ENCODE peak calls at places on chromosomes 4 and X, in eight cellular contexts. B is breast epithelium; W is GM13977; A is HTR-8/SVneo; X is iPS-NIHi11; T is activated CD4-positive, alpha-beta T cell treated with anti-CD3 and anti-CD28 coated beads, Interleukin-2, amount 10 ng/mL, durations not matched to agents 24 days and 14 days; Y is stimulated activated CD4-positive, alpha-beta T cell treated with anti-CD3 and anti-CD28 coated beads, Interleukin-1b, Interleukin-23, amount 100 ng/mL, for 24 hours; S is esophagus squamous epithelium. I is an unnamed sample.

GRCh38 chrX:2145672-2146412 is 354.9 kb downstream of the DHRSX start:
- DNase-seq in S (no peak), X (no peak), T (no peak), B (no peak), A (no peak), Y (no peak), W (no peak), I (no peak)

GRCh38 chr4:147160908-147161513 is 215.3 kb upstream of the TTC29 start:
- DNase-seq in B (no peak), A (peak), X (peak), W (peak), S (no peak), Y (no peak), T (peak), I (no peak)

GRCh38 chr4:85741921-85742591 is 267.1 kb downstream of the ARHGAP24 start:
- DNase-seq in Y (no peak), B (no peak), A (no peak), X (no peak), T (no peak), W (no peak), S (no peak), I (no peak)

GRCh38 chr4:156237192-156237591 is 283.5 kb upstream of the CTSO start:
- DNase-seq in W (no peak), X (no peak), S (no peak), A (no peak), B (no peak), T (no peak), Y (no peak), I (no peak)

GRCh38 chrX:10235851-10236250 is 79.1 kb downstream of the CLCN4 start:
- DNase-seq in A (no peak), X (no peak), S (no peak), T (no peak), Y (no peak), B (no peak), W (no peak), I (no peak)

GRCh38 chr4:75718529-75718928 is 5.8 kb upstream of the USO1 start:
- DNase-seq in A (no peak), W (no peak), S (no peak), X (no peak), B (no peak), Y (no peak), T (no peak), I (no peak)

GRCh38 chrX:39492495-39493162 is 605.1 kb downstream of the BCOR start:
- DNase-seq in X (no peak), S (no peak), A (no peak), Y (no peak), W (no peak), T (no peak), B (no peak), I (no peak)

GRCh38 chr4:173522160-173522873 is 7.7 kb downstream of the HAND2 start:
- DNase-seq in W (no peak), X (peak), Y (no peak), B (peak), A (peak), T (peak), S (no peak), I (no peak)

GRCh38 chr4:99855677-99856076 is 38.5 kb downstream of the LAMTOR3 start:
- DNase-seq in X (no peak), W (no peak), T (peak), S (no peak), Y (no peak), B (no peak), A (no peak), I (no peak)

GRCh38 chr4:105551968-105552746 is at the start of gene ARHGEF38:
- DNase-seq in B (peak), S (no peak), W (no peak), A (no peak), X (peak), Y (no peak), T (no peak), I (no peak)

GRCh38 chrX:77595848-77596247 is 148.7 kb downstream of the FGF16 start:
- DNase-seq in A (no peak), B (no peak), S (no peak), T (no peak), Y (no peak), W (no peak), X (no peak), I (no peak)

GRCh38 chrX:154429708-154430107 is 1.2 kb downstream of the ATP6AP1 start:
- DNase-seq in W (no peak), A (no peak), Y (no peak), S (no peak), T (no peak), B (no peak), X (no peak), I (no peak)

GRCh38 chr4:123083612-123084011 is 161.2 kb upstream of the NUDT6 start:
- DNase-seq in T (no peak), X (no peak), W (no peak), B (no peak), S (no peak), Y (no peak), A (no peak), I (no peak)

GRCh38 chr4:100075486-100076270 is 114.6 kb downstream of the DDIT4L start:
- DNase-seq in Y (no peak), S (no peak), X (no peak), B (no peak), A (no peak), W (no peak), T (peak), I (no peak)

GRCh38 chr4:121256887-121257426 is 92.8 kb upstream of the TNIP3 start:
- DNase-seq in X (no peak), W (no peak), S (no peak), T (no peak), Y (no peak), B (no peak), A (no peak), I (no peak)

GRCh38 chr4:38674206-38675144 is 10.5 kb downstream of the KLF3 start:
- DNase-seq in Y (no peak), A (no peak), T (peak), X (no peak), S (no peak), B (no peak), W (no peak), I (no peak)

GRCh38 chrX:43108828-43109227 is 330.9 kb upstream of the PPP1R2C start:
- DNase-seq in Y (no peak), A (no peak), W (no peak), S (no peak), X (no peak), B (no peak), T (no peak), I (no peak)

GRCh38 chrX:20263474-20263873 is 3.2 kb downstream of the RPS6KA3 start:
- DNase-seq in T (peak), W (no peak), X (no peak), Y (no peak), A (no peak), B (no peak), S (no peak), I (no peak)

GRCh38 chr4:1644906-1645657 is 39.0 kb downstream of the FAM53A start:
- DNase-seq in A (no peak), T (no peak), W (no peak), Y (no peak), S (no peak), X (peak), B (peak), I (no peak)

GRCh38 chr4:4456351-4456750 is 69.4 kb downstream of the NSG1 start:
- DNase-seq in B (no peak), W (no peak), Y (no peak), S (no peak), X (no peak), A (no peak), T (no peak), I (no peak)

GRCh38 chrX:599837-600715 is 30.5 kb upstream of the SHOX start:
- DNase-seq in W (no peak), X (peak), T (peak), A (no peak), S (no peak), Y (no peak), B (no peak), I (no peak)

GRCh38 chr4:159319027-159319426 is 216.1 kb downstream of the RAPGEF2 start:
- DNase-seq in T (no peak), B (no peak), Y (no peak), S (no peak), W (no peak), X (no peak), A (no peak), I (no peak)

GRCh38 chrX:37060999-37061398 is 52.8 kb downstream of the FAM47C start:
- DNase-seq in A (no peak), W (peak), Y (no peak), T (peak), X (peak), S (no peak), B (no peak), I (no peak)

GRCh38 chr4:101230806-101231426 is 116.4 kb downstream of the PPP3CA start:
- DNase-seq in B (no peak), Y (no peak), W (no peak), X (no peak), A (no peak), S (no peak), T (no peak), I (no peak)

GRCh38 chr4:111542056-111542455 is 603.2 kb upstream of the FAM241A start:
- DNase-seq in T (no peak), S (no peak), Y (no peak), W (no peak), X (no peak), A (no peak), B (no peak), I (no peak)

GRCh38 chr4:76624271-76624681 is 189.2 kb downstream of the SHROOM3 start:
- DNase-seq in T (no peak), B (peak), S (no peak), X (peak), W (no peak), Y (no peak), A (no peak), I (no peak)

GRCh38 chr4:147103403-147103946 is 157.8 kb upstream of the TTC29 start:
- DNase-seq in W (no peak), A (no peak), X (no peak), Y (no peak), B (no peak), T (no peak), S (no peak), I (no peak)

GRCh38 chr4:48017108-48017527 is 546 bp downstream of the NIPAL1 start:
- DNase-seq in Y (peak), S (no peak), W (peak), A (peak), B (peak), X (peak), T (peak), I (no peak)

GRCh38 chr4:184649971-184650855 is 675 bp downstream of the PRIMPOL start:
- DNase-seq in B (peak), A (peak), X (no peak), S (no peak), T (peak), W (no peak), Y (peak), I (no peak)

GRCh38 chr4:37822220-37822619 is 4.3 kb upstream of the PGM2 start:
- DNase-seq in T (no peak), Y (no peak), A (no peak), S (no peak), W (no peak), B (no peak), X (no peak), I (no peak)

GRCh38 chr4:133938061-133938460 is 263.5 kb downstream of the PABPC4L start:
- DNase-seq in T (no peak), B (no peak), W (no peak), Y (no peak), S (no peak), X (no peak), A (no peak), I (no peak)

I was measured in activated CD8-positive, alpha-beta memory T cell treated with anti-CD3 and anti-CD28 coated beads for 48 hours.